ENCODE peak calls at places on chromosomes 3 and 15, in nine cellular contexts. P is thoracic aorta; V is CD8-positive, alpha-beta T cell; T is endodermal cell; O is psoas muscle; I is pancreas; B is left lung; L is breast epithelium; S is transverse colon. D is an unnamed sample. For H3K36me3 and H3K4me1, the result is how much of the 10 kb centered on the place peaks cover.

GRCh38 chr3:76679510-76679909 is 360.4 kb upstream of the ROBO2 start:
- DNase-seq in P (no peak), V (no peak), T (no peak), O (no peak), I (no peak), B (no peak), L (no peak), S (no peak), D (no peak)

GRCh38 chr15:52702390-52702789 is 23.2 kb upstream of the ATOSA start:
- DNase-seq in P (no peak), V (no peak), T (no peak), O (no peak), I (no peak), B (no peak), L (no peak), S (no peak), D (no peak)

GRCh38 chr3:197298858-197299854 is 744 bp upstream of the DLG1 start:
- DNase-seq in P (no peak), V (no peak), T (peak), O (peak), I (peak), B (peak), L (no peak), S (peak), D (peak)

GRCh38 chr3:144164352-144164751 is 192.7 kb downstream of the DIPK2A start:
- DNase-seq in P (no peak), V (no peak), T (no peak), O (no peak), I (no peak), B (no peak), L (no peak), S (no peak), D (no peak)

GRCh38 chr3:11187678-11188077 is 33.4 kb downstream of the HRH1 start:
- DNase-seq in P (no peak), V (no peak), T (no peak), O (no peak), I (no peak), B (no peak), L (no peak), S (no peak), D (no peak)

GRCh38 chr3:110614181-110614580 is 457.4 kb upstream of the NECTIN3 start:
- DNase-seq in P (no peak), V (no peak), T (no peak), O (no peak), I (no peak), B (no peak), L (no peak), S (no peak), D (no peak)

GRCh38 chr3:86785381-86785780 is 205.6 kb downstream of the VGLL3 start:
- DNase-seq in P (no peak), V (no peak), T (no peak), O (no peak), I (no peak), B (no peak), L (no peak), S (no peak), D (no peak)

GRCh38 chr3:156456771-156457224 is 98.1 kb downstream of the SSR3 start:
- DNase-seq in P (no peak), V (no peak), T (peak), O (no peak), I (peak), B (no peak), L (peak), S (no peak), D (no peak)

GRCh38 chr3:127628788-127629456 is at the start of gene PODXL2:
- DNase-seq in P (no peak), V (peak), T (peak), O (peak), I (peak), B (peak), L (no peak), S (peak), D (peak)

GRCh38 chr3:151949706-151950105 is 76.3 kb downstream of the SUCNR1 start:
- DNase-seq in P (no peak), V (no peak), T (no peak), O (no peak), I (no peak), B (no peak), L (no peak), S (no peak), D (no peak)

GRCh38 chr3:190862209-190863118 is at the start of gene GMNC:
- DNase-seq in P (peak), V (no peak), T (peak), O (peak), I (peak), B (peak), L (peak), S (peak), D (peak)

GRCh38 chr3:160106905-160107861 is 118.0 kb upstream of the C3orf80 start:
- DNase-seq in P (no peak), V (no peak), T (no peak), O (no peak), I (peak), B (no peak), L (no peak), S (peak), D (peak)

GRCh38 chr3:37511357-37511970 is 337.1 kb upstream of the LRRFIP2 start:
- DNase-seq in P (no peak), V (no peak), T (no peak), O (no peak), I (peak), B (no peak), L (peak), S (no peak), D (no peak)

GRCh38 chr3:51687472-51688205 is 16.6 kb downstream of the TEX264 start:
- DNase-seq in P (no peak), V (no peak), T (no peak), O (no peak), I (no peak), B (peak), L (no peak), S (no peak), D (no peak)

GRCh38 chr3:14307953-14308352 is 94.5 kb upstream of the SLC6A6 start:
- DNase-seq in P (no peak), V (no peak), T (no peak), O (no peak), I (no peak), B (no peak), L (no peak), S (no peak), D (no peak)

GRCh38 chr3:134426660-134427181 is 52.5 kb upstream of the AMOTL2 start:
- DNase-seq in P (no peak), V (no peak), T (no peak), O (peak), I (no peak), B (no peak), L (no peak), S (no peak), D (no peak)

GRCh38 chr3:159852821-159853505 is 135.7 kb upstream of the IL12A start:
- DNase-seq in P (no peak), V (no peak), T (peak), O (peak), I (peak), B (peak), L (peak), S (no peak), D (peak)

GRCh38 chr15:63274427-63274826 is 3.0 kb upstream of the APH1B start:
- DNase-seq in P (no peak), V (no peak), T (peak), O (no peak), I (no peak), B (no peak), L (no peak), S (no peak), D (no peak)

GRCh38 chr15:93477721-93478120 is 388.7 kb upstream of the RGMA start:
- DNase-seq in P (no peak), V (no peak), T (peak), O (no peak), I (no peak), B (no peak), L (no peak), S (no peak), D (no peak)

GRCh38 chr15:77479015-77479414 is 58.3 kb downstream of the HMG20A start:
- DNase-seq in P (no peak), V (no peak), T (no peak), O (no peak), I (no peak), B (no peak), L (no peak), S (no peak), D (no peak)

GRCh38 chr3:49761661-49762060 is 24.7 kb downstream of the IP6K1 start:
- DNase-seq in P (no peak), V (no peak), T (no peak), O (no peak), I (no peak), B (no peak), L (no peak), S (no peak), D (no peak)

GRCh38 chr15:63600001-63600645 is 2.9 kb downstream of the FBXL22 start:
- DNase-seq in P (no peak), V (no peak), T (peak), O (no peak), I (no peak), B (no peak), L (no peak), S (no peak), D (peak)

GRCh38 chr15:36591534-36592411 is 12.3 kb downstream of the CDIN1 start:
- DNase-seq in P (no peak), V (no peak), T (no peak), O (no peak), I (no peak), B (no peak), L (no peak), S (no peak), D (no peak)

GRCh38 chr3:79651536-79652065 is 116.2 kb downstream of the ROBO1 start:
- DNase-seq in P (no peak), V (no peak), T (no peak), O (no peak), I (no peak), B (peak), L (no peak), S (no peak), D (no peak)

GRCh38 chr3:53708001-53708621 is 138.1 kb downstream of the CHDH start:
- DNase-seq in P (no peak), V (peak), T (peak), O (no peak), I (no peak), B (no peak), L (no peak), S (no peak), D (no peak)

GRCh38 chr15:50051811-50052419 is 67.1 kb downstream of the ATP8B4 start:
- DNase-seq in P (no peak), V (no peak), T (peak), O (no peak), I (peak), B (no peak), L (peak), S (peak), D (peak)

GRCh38 chr3:105527538-105527937 is 160.8 kb downstream of the ALCAM start:
- DNase-seq in P (no peak), V (no peak), T (no peak), O (no peak), I (no peak), B (no peak), L (no peak), S (no peak), D (no peak)

GRCh38 chr3:171173732-171174131 is 147.2 kb upstream of the SLC2A2 start:
- DNase-seq in P (no peak), V (no peak), T (peak), O (peak), I (no peak), B (no peak), L (no peak), S (no peak), D (no peak)

GRCh38 chr3:23916886-23917815 is at the start of the genes NKIRAS1 and RPL15:
- DNase-seq in P (peak), V (peak), T (peak), O (peak), I (peak), B (peak), L (peak), S (peak), D (peak)
- H3K36me3 ChIP-seq in P (under half), V (under half), T (under half), O (under half), I (under half), B (under half), L (under half), S (under half), D (under half)

DNA sequence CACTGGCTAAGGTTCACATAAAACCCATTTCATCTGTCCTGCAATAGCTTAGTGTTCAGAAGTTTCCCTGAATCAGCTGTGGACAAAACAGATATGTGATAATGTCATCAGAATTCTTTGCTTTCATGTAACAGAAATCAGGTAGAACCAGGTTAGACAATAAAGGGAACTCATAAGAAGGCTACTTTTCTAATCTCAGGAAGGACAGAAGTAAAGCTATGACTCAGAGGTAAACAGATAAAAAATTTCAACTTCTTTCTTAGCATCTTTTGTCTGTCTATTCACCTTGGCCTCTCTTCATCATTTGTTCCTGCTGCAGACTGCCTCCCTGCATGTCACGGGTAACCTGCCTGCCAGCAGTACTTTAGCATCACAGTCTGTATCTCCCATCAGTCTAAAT is 643.1 kb downstream of the MECOM start:
- DNase-seq in P (no peak), V (no peak), T (no peak), O (no peak), I (no peak), B (no peak), L (no peak), S (no peak), D (no peak)
- H3K4me1 ChIP-seq in P (under half), V (under half), T (under half), O (under half), I (under half), B (under half), L (under half), S (under half), D (under half)

GRCh38 chr15:38144921-38145320 is 107.7 kb upstream of the SPRED1 start:
- DNase-seq in P (no peak), V (no peak), T (no peak), O (no peak), I (no peak), B (no peak), L (no peak), S (no peak), D (no peak)
- H3K36me3 ChIP-seq in P (under half), V (under half), T (under half), O (under half), I (under half), B (under half), L (under half), S (under half), D (under half)

GRCh38 chr15:67110958-67111864 is 45.8 kb downstream of the SMAD3 start:
- DNase-seq in P (no peak), V (no peak), T (no peak), O (no peak), I (no peak), B (no peak), L (no peak), S (no peak), D (no peak)
- H3K4me1 ChIP-seq in P (half or more), V (half or more), T (under half), O (half or more), I (under half), B (half or more), L (under half), S (half or more), D (half or more)

GRCh38 chr15:66328721-66329220 is 27.7 kb downstream of the TIPIN start:
- DNase-seq in P (no peak), V (no peak), T (no peak), O (no peak), I (no peak), B (no peak), L (no peak), S (no peak), D (no peak)

GRCh38 chr15:66326051-66326450 is 30.4 kb downstream of the TIPIN start:
- DNase-seq in P (no peak), V (no peak), T (no peak), O (no peak), I (no peak), B (no peak), L (no peak), S (no peak), D (no peak)

GRCh38 chr15:66323312-66323928 is 30.1 kb downstream of the DIS3L start:
- DNase-seq in P (no peak), V (no peak), T (no peak), O (no peak), I (no peak), B (no peak), L (no peak), S (no peak), D (no peak)

GRCh38 chr15:66327736-66328135 is 28.7 kb downstream of the TIPIN start:
- DNase-seq in P (no peak), V (no peak), T (no peak), O (no peak), I (no peak), B (no peak), L (no peak), S (no peak), D (no peak)
- H3K36me3 ChIP-seq in P (under half), V (half or more), T (half or more), O (half or more), I (under half), B (half or more), L (under half), S (under half), D (half or more)

GRCh38 chr15:98775498-98776230 is 127.3 kb downstream of the IGF1R start:
- DNase-seq in P (no peak), V (no peak), T (no peak), O (no peak), I (no peak), B (no peak), L (no peak), S (no peak), D (no peak)

GRCh38 chr15:98771444-98772059 is 123.2 kb downstream of the IGF1R start:
- DNase-seq in P (no peak), V (no peak), T (no peak), O (no peak), I (no peak), B (no peak), L (no peak), S (no peak), D (no peak)

GRCh38 chr15:98774756-98775497 is 126.6 kb downstream of the IGF1R start:
- DNase-seq in P (no peak), V (no peak), T (peak), O (no peak), I (no peak), B (no peak), L (no peak), S (no peak), D (no peak)

GRCh38 chr15:98772895-98773294 is 124.6 kb downstream of the IGF1R start:
- DNase-seq in P (no peak), V (no peak), T (no peak), O (no peak), I (no peak), B (no peak), L (no peak), S (no peak), D (no peak)

DNA sequence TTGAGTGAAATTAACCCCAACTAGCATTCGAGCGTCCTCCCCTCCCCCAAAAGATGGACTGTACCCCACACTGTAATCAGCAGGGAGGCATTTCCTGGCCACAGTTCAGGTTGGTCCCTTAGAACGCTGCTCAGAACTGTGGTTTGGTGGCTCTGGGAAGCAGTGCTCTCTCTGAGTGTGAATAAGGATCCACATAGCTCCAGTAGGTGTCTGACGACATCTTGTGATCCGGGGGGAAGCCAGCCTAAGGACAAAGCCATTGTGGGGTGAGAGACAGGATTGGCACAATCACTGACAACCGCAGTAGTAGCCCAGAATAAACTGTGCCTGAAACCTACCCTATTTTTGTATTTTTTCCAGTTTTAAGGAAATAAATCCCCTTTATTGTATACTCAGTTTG is 125.3 kb downstream of the IGF1R start:
- DNase-seq in P (no peak), V (no peak), T (peak), O (no peak), I (no peak), B (no peak), L (no peak), S (no peak), D (no peak)
- H3K4me1 ChIP-seq in P (half or more), V (under half), T (half or more), O (under half), I (under half), B (under half), L (under half), S (under half), D (under half)

DNA sequence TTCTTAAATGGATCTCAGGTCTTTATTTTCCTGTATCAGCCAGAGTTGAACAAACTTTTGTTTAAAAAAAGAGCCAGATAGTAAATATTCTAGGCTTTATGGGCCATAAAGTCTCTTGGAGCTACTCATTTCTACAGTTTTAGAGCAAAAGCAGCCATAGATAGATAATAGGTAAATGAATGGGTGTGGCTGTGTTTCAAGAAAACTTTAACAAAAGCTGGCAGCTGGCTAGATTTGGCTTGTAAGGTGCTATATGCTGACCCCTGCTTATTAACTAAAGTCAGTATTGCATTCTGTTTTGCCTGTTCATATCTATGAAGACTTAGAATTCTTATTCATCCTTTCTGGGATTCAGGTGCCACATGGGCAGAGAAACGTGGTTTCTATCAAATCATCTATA is 29.0 kb downstream of the MFN1 start:
- DNase-seq in P (no peak), V (no peak), T (no peak), O (no peak), I (no peak), B (no peak), L (no peak), S (no peak), D (no peak)
- H3K36me3 ChIP-seq in P (under half), V (under half), T (under half), O (half or more), I (under half), B (half or more), L (under half), S (under half), D (half or more)

DNA sequence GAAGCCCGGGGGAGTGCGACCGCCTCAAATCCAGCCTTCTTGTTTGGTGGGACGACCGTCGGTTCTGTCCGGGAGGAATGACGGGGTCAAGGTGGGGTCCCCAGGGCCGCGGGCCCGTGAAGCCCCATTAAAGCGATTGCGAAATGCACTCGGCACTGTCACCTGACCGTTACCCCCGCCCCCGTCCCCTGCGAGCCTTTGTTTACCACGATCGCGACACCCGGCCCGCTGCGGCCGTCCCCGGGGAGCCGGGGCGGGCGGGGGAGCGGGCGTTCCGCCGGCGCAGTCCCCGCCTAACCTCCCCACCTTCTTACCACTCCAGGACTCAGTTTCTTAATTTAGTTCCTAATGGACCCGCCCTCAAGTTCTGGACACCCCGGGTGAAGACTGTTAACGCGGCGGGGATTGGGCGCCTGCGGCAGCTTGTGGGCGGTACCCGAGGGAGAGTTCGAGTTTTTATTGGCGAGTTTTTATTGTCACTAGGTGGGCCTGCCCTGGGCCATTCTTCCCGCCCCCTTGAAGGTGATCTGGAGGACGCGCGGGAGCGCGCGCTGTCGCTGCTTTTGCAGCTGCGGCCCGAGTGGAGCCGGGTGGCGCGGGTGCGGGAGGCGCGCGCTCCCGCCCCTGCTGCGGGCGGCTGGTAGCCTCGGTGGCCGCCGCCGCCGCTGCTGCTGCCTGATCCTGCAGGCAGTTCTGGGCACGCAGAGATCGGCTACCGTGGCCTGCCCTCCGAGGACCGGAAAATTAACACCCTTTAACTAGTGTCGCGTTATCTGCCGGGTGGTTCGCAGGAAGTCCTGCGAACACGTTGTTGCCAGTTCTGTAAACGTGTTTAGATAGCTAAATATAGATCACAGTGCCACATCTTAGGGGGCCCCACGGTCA is 1.0 kb downstream of the KLHL24 start:
- DNase-seq in P (peak), V (peak), T (peak), O (peak), I (peak), B (peak), L (peak), S (peak), D (peak)
- H3K4me1 ChIP-seq in P (under half), V (under half), T (under half), O (under half), I (under half), B (under half), L (under half), S (under half), D (under half)

D was measured in gastrocnemius medialis.